ENCODE peak calls at places on chromosomes 5 and 9, in seven cellular contexts. N is heart left ventricle, E is right lobe of liver, P is fibroblast of lung, Q is SJCRH30, S is PC-3, V is adrenal gland. Y is an unnamed sample.

GRCh38 chr5:156356238-156356637 is 29.3 kb downstream of the SGCD start:
- DNase-seq in P (peak), Q (no peak), S (no peak), V (no peak), N (no peak), E (no peak), Y (no peak)

GRCh38 chr9:7363777-7364477 is 435.7 kb downstream of the DMAC1 start:
- DNase-seq in N (no peak), V (no peak), P (no peak), E (no peak), S (no peak), Q (no peak), Y (no peak)

GRCh38 chr9:114718801-114719221 is 36.8 kb upstream of the TEX48 start:
- DNase-seq in E (no peak), Q (no peak), V (no peak), N (no peak), P (no peak), S (peak), Y (peak)

GRCh38 chr5:73273379-73274050 is 100.5 kb downstream of the TMEM174 start:
- DNase-seq in P (no peak), E (no peak), Q (no peak), V (no peak), N (no peak), S (peak), Y (no peak)

GRCh38 chr5:73174100-73174815 is 1.3 kb downstream of the TMEM174 start:
- DNase-seq in P (no peak), Q (no peak), E (no peak), S (no peak), V (no peak), N (no peak), Y (no peak)

GRCh38 chr9:36140086-36141084 is 3.9 kb downstream of the GLIPR2 start:
- DNase-seq in S (no peak), E (no peak), P (no peak), Q (no peak), N (no peak), V (peak), Y (no peak)

GRCh38 chr5:133361922-133362321 is 250.4 kb downstream of the FSTL4 start:
- DNase-seq in S (no peak), Q (no peak), E (no peak), P (no peak), N (no peak), V (no peak), Y (no peak)

GRCh38 chr5:135916638-135917263 is 21.1 kb upstream of the IL9 start:
- DNase-seq in V (peak), S (no peak), Q (no peak), N (no peak), P (no peak), E (no peak), Y (no peak)

GRCh38 chr5:124040799-124041198 is 528.8 kb downstream of the CSNK1G3 start:
- DNase-seq in E (no peak), Q (no peak), V (peak), N (peak), P (peak), S (no peak), Y (no peak)

GRCh38 chr9:123872710-123873109 is 57.2 kb downstream of the DENND1A start:
- DNase-seq in E (no peak), Q (no peak), V (no peak), S (no peak), N (no peak), P (no peak), Y (no peak)

GRCh38 chr5:65191554-65192126 is 290.1 kb downstream of the ADAMTS6 start:
- DNase-seq in Q (no peak), N (no peak), S (no peak), V (no peak), E (no peak), P (no peak), Y (no peak)

GRCh38 chr5:56147679-56148230 is 85.4 kb downstream of the ANKRD55 start:
- DNase-seq in P (no peak), N (no peak), V (no peak), S (no peak), Q (no peak), E (no peak), Y (no peak)

GRCh38 chr5:374631-375335 is 53.3 kb downstream of the AHRR start:
- DNase-seq in N (no peak), E (no peak), P (no peak), Q (no peak), S (no peak), V (no peak), Y (peak)

GRCh38 chr9:69149321-69149807 is 24.7 kb upstream of the TJP2 start:
- DNase-seq in E (no peak), S (no peak), Q (no peak), V (no peak), N (peak), P (peak), Y (no peak)

GRCh38 chr9:78713746-78714405 is 417.0 kb downstream of the PSAT1 start:
- DNase-seq in V (no peak), P (no peak), Q (no peak), E (no peak), S (no peak), N (no peak), Y (no peak)

GRCh38 chr5:141870871-141871270 is 7.3 kb downstream of the PCDH1 start:
- DNase-seq in Q (no peak), S (peak), N (no peak), V (no peak), P (no peak), E (no peak), Y (no peak)

GRCh38 chr5:43338856-43339255 is 25.6 kb upstream of the HMGCS1 start:
- DNase-seq in E (no peak), N (no peak), V (no peak), S (no peak), Q (no peak), P (no peak), Y (no peak)

GRCh38 chr9:75957095-75957494 is 66.6 kb downstream of the PCSK5 start:
- DNase-seq in E (no peak), V (no peak), Q (no peak), S (no peak), P (no peak), N (no peak), Y (no peak)

GRCh38 chr9:110083866-110084265 is 124.1 kb downstream of the C9orf152 start:
- DNase-seq in Q (no peak), V (no peak), S (no peak), N (no peak), E (no peak), P (no peak), Y (no peak)

GRCh38 chr5:150473673-150474358 is 24.3 kb upstream of the RPS14 start:
- DNase-seq in S (peak), N (no peak), P (no peak), V (no peak), E (no peak), Q (peak), Y (no peak)

GRCh38 chr9:115013998-115014397 is 83.6 kb upstream of the TNFSF8 start:
- DNase-seq in Q (peak), E (peak), S (peak), P (peak), N (peak), V (peak), Y (peak)

GRCh38 chr9:72997387-72997995 is 44.6 kb upstream of the ALDH1A1 start:
- DNase-seq in N (no peak), E (peak), P (no peak), V (peak), Q (no peak), S (no peak), Y (no peak)

GRCh38 chr5:1661311-1661710 is 137.6 kb upstream of the LPCAT1 start:
- DNase-seq in E (no peak), V (no peak), N (no peak), Q (no peak), P (no peak), S (no peak), Y (peak)

GRCh38 chr5:73426034-73426433 is 22.5 kb downstream of the FOXD1 start:
- DNase-seq in V (no peak), Q (no peak), N (no peak), S (no peak), P (no peak), E (no peak), Y (no peak)

GRCh38 chr5:11857391-11857790 is 46.9 kb downstream of the CTNND2 start:
- DNase-seq in V (no peak), E (no peak), N (no peak), Q (no peak), S (no peak), P (no peak), Y (no peak)

GRCh38 chr5:181173420-181174342 is 26.3 kb downstream of the OR2V2 start:
- DNase-seq in S (peak), E (no peak), P (no peak), Q (no peak), V (no peak), N (no peak), Y (no peak)

GRCh38 chr5:67161767-67162166 is 34.8 kb downstream of the CD180 start:
- DNase-seq in V (no peak), Q (no peak), E (no peak), S (no peak), P (no peak), N (no peak), Y (no peak)
- H3K27ac ChIP-seq in V (no peak), Q (no peak), E (no peak), S (peak), P (no peak), N (no peak), Y (no peak)

DNA sequence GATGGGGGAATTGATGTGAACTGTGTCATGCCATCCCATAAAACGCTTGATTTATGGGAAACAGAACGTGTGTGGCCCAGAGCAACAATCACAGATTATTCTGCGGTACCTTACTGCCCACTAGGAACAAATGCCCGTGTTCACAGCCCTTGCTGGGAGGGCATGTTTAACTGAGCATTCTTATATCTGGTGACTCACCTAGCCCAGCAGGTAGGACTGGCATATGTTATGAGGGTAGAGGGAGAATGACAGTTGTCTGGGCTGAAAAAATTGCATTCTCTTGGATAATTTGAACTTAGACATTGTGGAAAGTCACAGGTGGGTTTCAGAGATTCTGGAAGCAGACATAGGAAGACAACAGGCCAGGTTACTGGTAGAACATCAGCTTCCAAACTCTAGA is 460.6 kb downstream of the DMRT2 start:
- DNase-seq in Q (no peak), N (no peak), P (no peak), E (no peak), S (peak), V (no peak), Y (no peak)
- H3K27ac ChIP-seq in Q (no peak), N (no peak), P (no peak), E (no peak), S (no peak), V (no peak), Y (no peak)

GRCh38 chr5:179791881-179792611 is 1.7 kb upstream of the LTC4S start:
- DNase-seq in N (peak), S (no peak), V (peak), E (no peak), P (no peak), Q (no peak), Y (no peak)
- H3K27ac ChIP-seq in N (peak), S (no peak), V (peak), E (no peak), P (no peak), Q (no peak), Y (peak)

DNA sequence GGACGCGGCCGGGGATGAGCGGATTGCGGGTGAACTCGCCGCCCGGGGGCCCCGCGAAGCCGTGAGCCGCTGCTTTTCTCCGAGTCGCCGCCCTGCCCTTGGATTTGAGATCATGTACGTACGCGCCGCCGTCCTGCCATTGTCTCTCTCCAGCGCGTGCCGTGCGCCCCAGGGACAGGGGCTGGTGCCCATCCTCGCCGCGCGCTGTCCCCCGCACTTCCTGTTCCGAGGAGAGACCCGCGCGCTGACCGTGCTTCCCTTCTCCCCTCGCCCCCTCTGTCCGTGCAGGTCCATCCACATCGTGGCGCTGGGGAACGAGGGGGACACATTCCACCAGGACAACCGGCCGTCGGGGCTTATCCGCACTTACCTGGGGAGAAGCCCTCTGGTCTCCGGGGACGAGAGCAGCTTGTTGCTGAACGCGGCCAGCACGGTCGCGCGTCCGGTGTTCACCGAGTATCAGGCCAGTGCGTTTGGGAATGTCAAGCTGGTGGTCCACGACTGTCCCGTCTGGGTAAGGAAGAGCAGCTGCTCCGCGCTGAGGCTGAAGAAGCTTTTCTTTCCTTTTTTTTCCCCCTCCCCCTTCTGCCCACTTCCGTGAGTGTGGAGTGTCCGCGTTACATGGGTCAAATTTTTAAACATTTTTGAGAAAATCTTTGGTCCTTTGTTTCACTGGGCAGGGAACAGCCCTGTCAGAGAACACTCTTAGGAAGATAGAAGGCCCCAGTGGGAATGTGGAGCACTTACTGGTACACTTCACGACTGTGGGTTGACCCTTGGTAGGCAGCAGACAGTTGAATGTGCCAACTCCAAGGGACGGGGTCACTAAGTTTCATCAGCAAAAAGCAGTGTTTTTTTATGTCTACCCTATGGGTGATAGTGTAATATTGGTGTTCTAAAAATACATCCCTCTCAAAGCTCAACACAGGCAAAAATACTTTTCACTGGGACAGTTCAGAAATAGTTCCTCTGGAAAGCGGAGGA is 727 bp downstream of the RHOBTB3 start:
- DNase-seq in P (peak), S (peak), Q (peak), N (peak), E (peak), V (peak), Y (peak)
- H3K27ac ChIP-seq in P (peak), S (no peak), Q (peak), N (peak), E (peak), V (peak), Y (peak)

DNA sequence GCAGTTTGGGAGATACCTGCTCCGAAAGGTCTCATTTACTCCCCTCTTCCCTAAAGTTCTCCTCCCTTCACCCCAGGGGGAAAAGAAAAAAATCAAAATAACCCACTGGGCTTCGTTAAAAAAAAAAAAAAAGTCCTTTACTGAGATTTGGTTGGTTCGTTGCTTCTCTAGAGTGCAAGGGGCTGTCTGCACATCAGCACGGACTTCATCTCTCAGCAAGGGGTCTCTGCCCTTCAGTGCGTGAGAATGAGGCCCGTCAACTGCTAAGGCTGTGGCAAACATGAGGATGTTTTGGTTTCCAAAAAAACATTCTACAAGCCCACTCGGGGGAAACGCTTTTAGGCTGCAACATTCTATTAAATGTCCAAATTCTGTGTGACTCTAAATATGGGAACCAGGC is 10.0 kb downstream of the BARHL1 start:
- DNase-seq in S (no peak), P (no peak), V (no peak), N (no peak), Q (no peak), E (no peak), Y (no peak)
- H3K27ac ChIP-seq in S (no peak), P (no peak), V (no peak), N (no peak), Q (no peak), E (no peak), Y (no peak)

GRCh38 chr5:111237470-111237869 is 13.3 kb downstream of the CAMK4 start:
- DNase-seq in Q (no peak), N (no peak), E (no peak), P (peak), S (no peak), V (no peak), Y (no peak)

GRCh38 chr5:111233050-111233370 is 8.8 kb downstream of the CAMK4 start:
- DNase-seq in V (no peak), N (no peak), Q (no peak), S (no peak), P (no peak), E (no peak), Y (no peak)

GRCh38 chr5:111236995-111237394 is 12.8 kb downstream of the CAMK4 start:
- DNase-seq in E (no peak), S (no peak), P (no peak), V (no peak), Q (no peak), N (no peak), Y (no peak)

GRCh38 chr5:111234125-111234524 is 9.9 kb downstream of the CAMK4 start:
- DNase-seq in N (no peak), E (no peak), V (no peak), Q (no peak), P (no peak), S (no peak), Y (no peak)

GRCh38 chr5:111235635-111236034 is 11.5 kb downstream of the CAMK4 start:
- DNase-seq in P (no peak), N (no peak), S (no peak), V (no peak), E (no peak), Q (no peak), Y (no peak)
- H3K27ac ChIP-seq in P (no peak), N (no peak), S (no peak), V (no peak), E (no peak), Q (no peak), Y (no peak)